ENCODE peak calls at places on chromosomes 5 and 9, in eight cellular contexts. One of them, this sample, is unnamed.

GRCh38 chr5:126497506-126497905 is 74.3 kb downstream of the GRAMD2B start:
- DNase-seq in brain microvascular endothelial cell: no peak
- DNase-seq in CD4-positive, alpha-beta memory T cell: no peak
- DNase-seq in CD8-positive, alpha-beta T cell: no peak
- DNase-seq in mammary epithelial cell: no peak
- DNase-seq in mesendoderm: no peak
- DNase-seq in OCI-LY7: peak
- DNase-seq in IMR-90: no peak
- DNase-seq in this sample: no peak

GRCh38 chr9:76219555-76220151 is 174.6 kb downstream of the RFK start:
- DNase-seq in brain microvascular endothelial cell: peak
- DNase-seq in CD4-positive, alpha-beta memory T cell: no peak
- DNase-seq in CD8-positive, alpha-beta T cell: no peak
- DNase-seq in mammary epithelial cell: no peak
- DNase-seq in mesendoderm: peak
- DNase-seq in OCI-LY7: no peak
- DNase-seq in IMR-90: peak
- DNase-seq in this sample: no peak

GRCh38 chr5:72185717-72186388 is 78.6 kb downstream of the MAP1B start:
- DNase-seq in brain microvascular endothelial cell: no peak
- DNase-seq in CD4-positive, alpha-beta memory T cell: no peak
- DNase-seq in CD8-positive, alpha-beta T cell: no peak
- DNase-seq in mammary epithelial cell: no peak
- DNase-seq in mesendoderm: no peak
- DNase-seq in OCI-LY7: no peak
- DNase-seq in IMR-90: no peak
- DNase-seq in this sample: no peak

GRCh38 chr9:91378695-91379127 is 17.0 kb upstream of the AUH start:
- DNase-seq in brain microvascular endothelial cell: peak
- DNase-seq in CD4-positive, alpha-beta memory T cell: no peak
- DNase-seq in CD8-positive, alpha-beta T cell: no peak
- DNase-seq in mammary epithelial cell: no peak
- DNase-seq in mesendoderm: peak
- DNase-seq in OCI-LY7: no peak
- DNase-seq in IMR-90: peak
- DNase-seq in this sample: no peak

GRCh38 chr9:131585375-131585774 is 40.1 kb downstream of the PRRT1B start:
- DNase-seq in brain microvascular endothelial cell: no peak
- DNase-seq in CD4-positive, alpha-beta memory T cell: peak
- DNase-seq in CD8-positive, alpha-beta T cell: peak
- DNase-seq in mammary epithelial cell: no peak
- DNase-seq in mesendoderm: no peak
- DNase-seq in OCI-LY7: peak
- DNase-seq in IMR-90: peak
- DNase-seq in this sample: no peak

GRCh38 chr5:176697267-176697928 is 50.1 kb downstream of the TSPAN17 start:
- DNase-seq in brain microvascular endothelial cell: no peak
- DNase-seq in CD4-positive, alpha-beta memory T cell: no peak
- DNase-seq in CD8-positive, alpha-beta T cell: no peak
- DNase-seq in mammary epithelial cell: no peak
- DNase-seq in mesendoderm: no peak
- DNase-seq in OCI-LY7: no peak
- DNase-seq in IMR-90: no peak
- DNase-seq in this sample: no peak

GRCh38 chr5:23820764-23821471 is 313.5 kb downstream of the PRDM9 start:
- DNase-seq in brain microvascular endothelial cell: peak
- DNase-seq in CD4-positive, alpha-beta memory T cell: no peak
- DNase-seq in CD8-positive, alpha-beta T cell: no peak
- DNase-seq in mammary epithelial cell: peak
- DNase-seq in mesendoderm: peak
- DNase-seq in OCI-LY7: peak
- DNase-seq in IMR-90: peak
- DNase-seq in this sample: no peak

GRCh38 chr9:36386396-36386795 is 13.7 kb downstream of the RNF38 start:
- DNase-seq in brain microvascular endothelial cell: peak
- DNase-seq in CD4-positive, alpha-beta memory T cell: no peak
- DNase-seq in CD8-positive, alpha-beta T cell: no peak
- DNase-seq in mammary epithelial cell: peak
- DNase-seq in mesendoderm: peak
- DNase-seq in OCI-LY7: no peak
- DNase-seq in IMR-90: no peak
- DNase-seq in this sample: no peak

GRCh38 chr5:1080414-1080813 is 31.4 kb downstream of the SLC12A7 start:
- DNase-seq in brain microvascular endothelial cell: no peak
- DNase-seq in CD4-positive, alpha-beta memory T cell: no peak
- DNase-seq in CD8-positive, alpha-beta T cell: no peak
- DNase-seq in mammary epithelial cell: no peak
- DNase-seq in mesendoderm: no peak
- DNase-seq in OCI-LY7: no peak
- DNase-seq in IMR-90: no peak
- DNase-seq in this sample: no peak

GRCh38 chr5:173888473-173889135 is 455 bp downstream of the CPEB4 start:
- DNase-seq in brain microvascular endothelial cell: no peak
- DNase-seq in CD4-positive, alpha-beta memory T cell: no peak
- DNase-seq in CD8-positive, alpha-beta T cell: no peak
- DNase-seq in mammary epithelial cell: no peak
- DNase-seq in mesendoderm: peak
- DNase-seq in OCI-LY7: no peak
- DNase-seq in IMR-90: peak
- DNase-seq in this sample: no peak

GRCh38 chr9:28899926-28900325 is 1326.6 kb upstream of the C9orf72 start:
- DNase-seq in brain microvascular endothelial cell: no peak
- DNase-seq in CD4-positive, alpha-beta memory T cell: no peak
- DNase-seq in CD8-positive, alpha-beta T cell: no peak
- DNase-seq in mammary epithelial cell: no peak
- DNase-seq in mesendoderm: no peak
- DNase-seq in OCI-LY7: no peak
- DNase-seq in IMR-90: no peak
- DNase-seq in this sample: no peak

GRCh38 chr9:35686222-35687203 is 3.2 kb downstream of the TPM2 start:
- DNase-seq in brain microvascular endothelial cell: no peak
- DNase-seq in CD4-positive, alpha-beta memory T cell: no peak
- DNase-seq in CD8-positive, alpha-beta T cell: no peak
- DNase-seq in mammary epithelial cell: no peak
- DNase-seq in mesendoderm: no peak
- DNase-seq in OCI-LY7: peak
- DNase-seq in IMR-90: peak
- DNase-seq in this sample: no peak

GRCh38 chr5:173727839-173728778 is 111.7 kb upstream of the BOD1 start:
- DNase-seq in brain microvascular endothelial cell: no peak
- DNase-seq in CD4-positive, alpha-beta memory T cell: no peak
- DNase-seq in CD8-positive, alpha-beta T cell: no peak
- DNase-seq in mammary epithelial cell: no peak
- DNase-seq in mesendoderm: no peak
- DNase-seq in OCI-LY7: no peak
- DNase-seq in IMR-90: no peak
- DNase-seq in this sample: no peak

GRCh38 chr9:92242115-92242778 is 51.2 kb downstream of the IARS1 start:
- DNase-seq in brain microvascular endothelial cell: peak
- DNase-seq in CD4-positive, alpha-beta memory T cell: no peak
- DNase-seq in CD8-positive, alpha-beta T cell: no peak
- DNase-seq in mammary epithelial cell: peak
- DNase-seq in mesendoderm: peak
- DNase-seq in OCI-LY7: no peak
- DNase-seq in IMR-90: peak
- DNase-seq in this sample: no peak

GRCh38 chr5:178318893-178319292 is 86.3 kb upstream of the PHYKPL start:
- DNase-seq in brain microvascular endothelial cell: no peak
- DNase-seq in CD4-positive, alpha-beta memory T cell: no peak
- DNase-seq in CD8-positive, alpha-beta T cell: no peak
- DNase-seq in mammary epithelial cell: no peak
- DNase-seq in mesendoderm: no peak
- DNase-seq in OCI-LY7: no peak
- DNase-seq in IMR-90: no peak
- DNase-seq in this sample: no peak

GRCh38 chr5:145568581-145568980 is 266.6 kb downstream of the PRELID2 start:
- DNase-seq in brain microvascular endothelial cell: no peak
- DNase-seq in CD4-positive, alpha-beta memory T cell: no peak
- DNase-seq in CD8-positive, alpha-beta T cell: no peak
- DNase-seq in mammary epithelial cell: peak
- DNase-seq in mesendoderm: no peak
- DNase-seq in OCI-LY7: no peak
- DNase-seq in IMR-90: peak
- DNase-seq in this sample: no peak

GRCh38 chr9:100379862-100380261 is 27.1 kb upstream of the TEX10 start:
- DNase-seq in brain microvascular endothelial cell: peak
- DNase-seq in CD4-positive, alpha-beta memory T cell: no peak
- DNase-seq in CD8-positive, alpha-beta T cell: no peak
- DNase-seq in mammary epithelial cell: peak
- DNase-seq in mesendoderm: peak
- DNase-seq in OCI-LY7: no peak
- DNase-seq in IMR-90: peak
- DNase-seq in this sample: no peak

GRCh38 chr5:180785151-180785781 is 17.3 kb downstream of the MGAT1 start:
- DNase-seq in brain microvascular endothelial cell: peak
- DNase-seq in CD4-positive, alpha-beta memory T cell: no peak
- DNase-seq in CD8-positive, alpha-beta T cell: peak
- DNase-seq in mammary epithelial cell: no peak
- DNase-seq in mesendoderm: peak
- DNase-seq in OCI-LY7: no peak
- DNase-seq in IMR-90: peak
- DNase-seq in this sample: no peak

GRCh38 chr5:134314443-134314842 is 52.5 kb downstream of the CDKL3 start:
- DNase-seq in brain microvascular endothelial cell: no peak
- DNase-seq in CD4-positive, alpha-beta memory T cell: no peak
- DNase-seq in CD8-positive, alpha-beta T cell: no peak
- DNase-seq in mammary epithelial cell: no peak
- DNase-seq in mesendoderm: no peak
- DNase-seq in OCI-LY7: no peak
- DNase-seq in IMR-90: no peak
- DNase-seq in this sample: no peak

GRCh38 chr9:136107155-136107952 is 11.3 kb downstream of the TMEM250 start:
- DNase-seq in brain microvascular endothelial cell: no peak
- DNase-seq in CD4-positive, alpha-beta memory T cell: peak
- DNase-seq in CD8-positive, alpha-beta T cell: peak
- DNase-seq in mammary epithelial cell: no peak
- DNase-seq in mesendoderm: no peak
- DNase-seq in OCI-LY7: peak
- DNase-seq in IMR-90: no peak
- DNase-seq in this sample: no peak

GRCh38 chr9:127908660-127908926 is 8.2 kb downstream of the ST6GALNAC4 start:
- DNase-seq in brain microvascular endothelial cell: no peak
- DNase-seq in CD4-positive, alpha-beta memory T cell: no peak
- DNase-seq in CD8-positive, alpha-beta T cell: no peak
- DNase-seq in mammary epithelial cell: no peak
- DNase-seq in mesendoderm: no peak
- DNase-seq in OCI-LY7: no peak
- DNase-seq in IMR-90: no peak
- DNase-seq in this sample: no peak

GRCh38 chr9:127909839-127910273 is 7.0 kb downstream of the ST6GALNAC4 start:
- DNase-seq in brain microvascular endothelial cell: no peak
- DNase-seq in CD4-positive, alpha-beta memory T cell: no peak
- DNase-seq in CD8-positive, alpha-beta T cell: no peak
- DNase-seq in mammary epithelial cell: no peak
- DNase-seq in mesendoderm: no peak
- DNase-seq in OCI-LY7: no peak
- DNase-seq in IMR-90: no peak
- DNase-seq in this sample: no peak

GRCh38 chr9:127912296-127912695 is 4.5 kb downstream of the ST6GALNAC4 start:
- DNase-seq in brain microvascular endothelial cell: no peak
- DNase-seq in CD4-positive, alpha-beta memory T cell: no peak
- DNase-seq in CD8-positive, alpha-beta T cell: no peak
- DNase-seq in mammary epithelial cell: no peak
- DNase-seq in mesendoderm: no peak
- DNase-seq in OCI-LY7: no peak
- DNase-seq in IMR-90: no peak
- DNase-seq in this sample: no peak

GRCh38 chr9:127912882-127913281 is 4.0 kb downstream of the ST6GALNAC4 start:
- DNase-seq in brain microvascular endothelial cell: no peak
- DNase-seq in CD4-positive, alpha-beta memory T cell: no peak
- DNase-seq in CD8-positive, alpha-beta T cell: no peak
- DNase-seq in mammary epithelial cell: no peak
- DNase-seq in mesendoderm: no peak
- DNase-seq in OCI-LY7: no peak
- DNase-seq in IMR-90: no peak
- DNase-seq in this sample: no peak

GRCh38 chr9:127910613-127911205 is 6.1 kb downstream of the ST6GALNAC4 start:
- DNase-seq in brain microvascular endothelial cell: no peak
- DNase-seq in CD4-positive, alpha-beta memory T cell: no peak
- DNase-seq in CD8-positive, alpha-beta T cell: no peak
- DNase-seq in mammary epithelial cell: no peak
- DNase-seq in mesendoderm: peak
- DNase-seq in OCI-LY7: no peak
- DNase-seq in IMR-90: peak
- DNase-seq in this sample: no peak
- H3K27ac ChIP-seq in brain microvascular endothelial cell: no peak
- H3K27ac ChIP-seq in CD4-positive, alpha-beta memory T cell: no peak
- H3K27ac ChIP-seq in CD8-positive, alpha-beta T cell: no peak
- H3K27ac ChIP-seq in mammary epithelial cell: no peak
- H3K27ac ChIP-seq in mesendoderm: no peak
- H3K27ac ChIP-seq in OCI-LY7: peak
- H3K27ac ChIP-seq in IMR-90: no peak
- H3K27ac ChIP-seq in this sample: no peak

GRCh38 chr5:74334434-74335364 is 305.8 kb downstream of the ENC1 start:
- DNase-seq in brain microvascular endothelial cell: no peak
- DNase-seq in CD4-positive, alpha-beta memory T cell: no peak
- DNase-seq in CD8-positive, alpha-beta T cell: no peak
- DNase-seq in mammary epithelial cell: no peak
- DNase-seq in mesendoderm: no peak
- DNase-seq in OCI-LY7: no peak
- DNase-seq in IMR-90: no peak
- DNase-seq in this sample: no peak
- H3K27ac ChIP-seq in brain microvascular endothelial cell: no peak
- H3K27ac ChIP-seq in CD4-positive, alpha-beta memory T cell: no peak
- H3K27ac ChIP-seq in CD8-positive, alpha-beta T cell: no peak
- H3K27ac ChIP-seq in mammary epithelial cell: no peak
- H3K27ac ChIP-seq in mesendoderm: no peak
- H3K27ac ChIP-seq in OCI-LY7: no peak
- H3K27ac ChIP-seq in IMR-90: no peak
- H3K27ac ChIP-seq in this sample: no peak

GRCh38 chr9:101435601-101436079 is at the start of gene ALDOB:
- DNase-seq in brain microvascular endothelial cell: no peak
- DNase-seq in CD4-positive, alpha-beta memory T cell: no peak
- DNase-seq in CD8-positive, alpha-beta T cell: no peak
- DNase-seq in mammary epithelial cell: no peak
- DNase-seq in mesendoderm: no peak
- DNase-seq in OCI-LY7: no peak
- DNase-seq in IMR-90: no peak
- DNase-seq in this sample: no peak
- H3K27ac ChIP-seq in brain microvascular endothelial cell: no peak
- H3K27ac ChIP-seq in CD4-positive, alpha-beta memory T cell: no peak
- H3K27ac ChIP-seq in CD8-positive, alpha-beta T cell: no peak
- H3K27ac ChIP-seq in mammary epithelial cell: no peak
- H3K27ac ChIP-seq in mesendoderm: no peak
- H3K27ac ChIP-seq in OCI-LY7: no peak
- H3K27ac ChIP-seq in IMR-90: no peak
- H3K27ac ChIP-seq in this sample: no peak

GRCh38 chr5:40775085-40775845 is 19.5 kb upstream of the TTC33 start:
- DNase-seq in brain microvascular endothelial cell: no peak
- DNase-seq in CD4-positive, alpha-beta memory T cell: no peak
- DNase-seq in CD8-positive, alpha-beta T cell: no peak
- DNase-seq in mammary epithelial cell: no peak
- DNase-seq in mesendoderm: no peak
- DNase-seq in OCI-LY7: no peak
- DNase-seq in IMR-90: no peak
- DNase-seq in this sample: no peak
- H3K27ac ChIP-seq in brain microvascular endothelial cell: no peak
- H3K27ac ChIP-seq in CD4-positive, alpha-beta memory T cell: no peak
- H3K27ac ChIP-seq in CD8-positive, alpha-beta T cell: no peak
- H3K27ac ChIP-seq in mammary epithelial cell: no peak
- H3K27ac ChIP-seq in mesendoderm: no peak
- H3K27ac ChIP-seq in OCI-LY7: no peak
- H3K27ac ChIP-seq in IMR-90: no peak
- H3K27ac ChIP-seq in this sample: no peak

This sample was measured in substantia nigra.